ENCODE peak calls at places on chromosome 2, in seven cellular contexts. V, B, H, R, W, X and D are unnamed samples.

GRCh38 chr2:52862801-52863200 is 904.8 kb upstream of the CHAC2 start:
- DNase-seq in H (no peak), V (no peak), X (no peak), R (peak; percentile 87), W (no peak), B (no peak), D (no peak)

GRCh38 chr2:43057742-43058706 is 168.4 kb downstream of the ZFP36L2 start:
- DNase-seq in R (no peak), V (no peak), B (no peak), X (no peak), H (no peak), W (no peak), D (peak; percentile 73)

GRCh38 chr2:215171151-215171550 is 32.7 kb upstream of the ABCA12 start:
- DNase-seq in X (no peak), B (no peak), V (no peak), H (no peak), W (peak; percentile 53), R (peak; percentile 44), D (no peak)

GRCh38 chr2:149342509-149342908 is 12.1 kb downstream of the LYPD6 start:
- DNase-seq in W (no peak), H (no peak), R (no peak), X (no peak), V (no peak), B (no peak), D (no peak)

GRCh38 chr2:232927041-232927792 is 57.2 kb downstream of the SNORC start:
- DNase-seq in B (no peak), X (no peak), V (no peak), W (peak; percentile 57), R (peak; percentile 36), H (peak; percentile 74), D (peak; percentile 95)

GRCh38 chr2:149653831-149654445 is 66.4 kb upstream of the MMADHC start:
- DNase-seq in R (no peak), V (no peak), H (no peak), B (no peak), X (no peak), W (no peak), D (no peak)

GRCh38 chr2:201971516-201972228 is 62.0 kb upstream of the FZD7 start:
- DNase-seq in V (no peak), B (no peak), X (no peak), R (peak; percentile 71), W (no peak), H (no peak), D (no peak)

GRCh38 chr2:106658616-106659015 is 171.5 kb downstream of the CD8B2 start:
- DNase-seq in B (no peak), V (no peak), X (no peak), H (no peak), W (no peak), R (no peak), D (no peak)

GRCh38 chr2:66802877-66803276 is 368.0 kb downstream of the MEIS1 start:
- DNase-seq in H (no peak), V (no peak), X (no peak), R (no peak), W (no peak), B (no peak), D (no peak)

GRCh38 chr2:26653207-26654060 is 12.3 kb upstream of the CIB4 start:
- DNase-seq in H (no peak), V (no peak), B (no peak), W (no peak), X (no peak), R (no peak), D (peak; percentile 60)

GRCh38 chr2:67524236-67524635 is 127.1 kb downstream of the ETAA1 start:
- DNase-seq in V (no peak), X (no peak), H (no peak), R (no peak), B (peak; percentile 89), W (no peak), D (no peak)

GRCh38 chr2:36835125-36835524 is 131.2 kb downstream of the STRN start:
- DNase-seq in X (no peak), R (no peak), B (no peak), V (no peak), W (no peak), H (no peak), D (no peak)

GRCh38 chr2:58974426-58974825 is 733.3 kb upstream of the FANCL start:
- DNase-seq in V (no peak), R (no peak), X (no peak), H (no peak), B (no peak), W (no peak), D (no peak)

GRCh38 chr2:58972737-58973136 is 731.6 kb upstream of the FANCL start:
- DNase-seq in V (no peak), H (no peak), X (no peak), B (no peak), W (no peak), R (no peak), D (no peak)

GRCh38 chr2:58971511-58971910 is 730.4 kb upstream of the FANCL start:
- DNase-seq in X (no peak), B (no peak), W (no peak), H (no peak), V (no peak), R (no peak), D (no peak)

GRCh38 chr2:58974881-58975280 is 733.8 kb upstream of the FANCL start:
- DNase-seq in H (no peak), W (no peak), V (no peak), R (no peak), B (no peak), X (no peak), D (no peak)

GRCh38 chr2:58973831-58974281 is 732.7 kb upstream of the FANCL start:
- DNase-seq in X (no peak), W (no peak), H (no peak), B (no peak), R (peak; percentile 25), V (no peak), D (peak; percentile 34)
- H3K4me1 ChIP-seq in X (no peaks in the 10 kb centered on the region), W (no peaks in the 10 kb centered on the region), H (no peaks in the 10 kb centered on the region), B (peaks cover 1% of the 10 kb centered on the region), R (no peaks in the 10 kb centered on the region), V (no peaks in the 10 kb centered on the region), D (no peaks in the 10 kb centered on the region)

DNA sequence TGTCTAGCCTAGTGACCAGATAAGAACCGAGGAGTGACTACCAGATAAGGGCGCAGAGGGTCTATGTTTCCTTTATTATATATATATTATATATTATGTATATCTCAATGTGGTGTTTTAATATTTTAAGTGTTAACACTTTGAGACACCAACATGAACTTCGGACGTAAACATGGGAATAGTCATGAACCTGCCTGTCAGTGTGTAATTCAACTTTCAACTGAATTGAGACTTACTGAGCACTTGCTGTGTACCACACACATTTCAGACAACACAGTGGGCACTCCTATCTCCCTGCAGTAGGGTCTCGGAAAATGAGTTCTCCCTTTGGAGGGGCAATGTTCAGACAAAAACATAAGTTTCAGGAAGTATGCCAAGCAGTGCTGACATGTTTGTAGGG is 27.5 kb downstream of the TMEM131 start:
- DNase-seq in R (no peak), B (no peak), W (no peak), H (no peak), V (no peak), X (no peak), D (no peak)
- H3K4me1 ChIP-seq in R (peaks cover 2% of the 10 kb centered on the region), B (peaks cover 1% of the 10 kb centered on the region), W (peaks cover 7% of the 10 kb centered on the region), H (peaks cover 18% of the 10 kb centered on the region), V (peaks cover 70% of the 10 kb centered on the region), X (peaks cover 13% of the 10 kb centered on the region), D (peaks cover 13% of the 10 kb centered on the region)

GRCh38 chr2:74512744-74513604 is 1.3 kb upstream of the TLX2 start:
- DNase-seq in H (peak; percentile 73), W (no peak), R (no peak), B (no peak), X (no peak), V (no peak), D (peak; percentile 76)

GRCh38 chr2:74516070-74516633 is 1.9 kb downstream of the TLX2 start:
- DNase-seq in W (no peak), V (no peak), X (no peak), H (peak; percentile 92), R (no peak), B (no peak), D (peak; percentile 96)

GRCh38 chr2:74514368-74515270 is at the start of gene TLX2:
- DNase-seq in H (peak; percentile 86), B (no peak), W (peak; percentile 33), X (no peak), R (no peak), V (no peak), D (peak; percentile 86)

GRCh38 chr2:74515271-74516069 is 1.2 kb downstream of the TLX2 start:
- DNase-seq in V (no peak), X (no peak), R (no peak), H (peak; percentile 89), B (no peak), W (no peak), D (peak; percentile 86)

GRCh38 chr2:74513605-74514367 is 464 bp upstream of the TLX2 start:
- DNase-seq in W (peak; percentile 49), V (no peak), X (no peak), R (no peak), B (peak; percentile 35), H (peak; percentile 72), D (peak; percentile 90)
- H3K4me1 ChIP-seq in W (peaks cover 3% of the 10 kb centered on the region), V (peaks cover 7% of the 10 kb centered on the region), X (peaks cover 8% of the 10 kb centered on the region), R (no peaks in the 10 kb centered on the region), B (peaks cover 18% of the 10 kb centered on the region), H (peaks cover 25% of the 10 kb centered on the region), D (peaks cover 6% of the 10 kb centered on the region)

GRCh38 chr2:213232649-213233437 is 51.4 kb upstream of the SPAG16 start:
- DNase-seq in B (peak; percentile 24), X (no peak), H (no peak), R (peak; percentile 47), W (no peak), V (no peak), D (no peak)
- H3K4me1 ChIP-seq in B (peaks cover 2% of the 10 kb centered on the region), X (peaks cover 10% of the 10 kb centered on the region), H (no peaks in the 10 kb centered on the region), R (peaks cover 2% of the 10 kb centered on the region), W (peaks cover 7% of the 10 kb centered on the region), V (no peaks in the 10 kb centered on the region), D (peaks cover 23% of the 10 kb centered on the region)

GRCh38 chr2:216786676-216787075 is 73.2 kb downstream of the TNP1 start:
- DNase-seq in W (no peak), X (no peak), V (no peak), R (no peak), B (no peak), H (no peak), D (no peak)
- H3K4me1 ChIP-seq in W (no peaks in the 10 kb centered on the region), X (peaks cover 5% of the 10 kb centered on the region), V (peaks cover 2% of the 10 kb centered on the region), R (no peaks in the 10 kb centered on the region), B (peaks cover 6% of the 10 kb centered on the region), H (no peaks in the 10 kb centered on the region), D (no peaks in the 10 kb centered on the region)

GRCh38 chr2:70468898-70469297 is 84.7 kb downstream of the TGFA start:
- DNase-seq in H (no peak), R (no peak), B (no peak), W (no peak), X (no peak), V (no peak), D (no peak)
- H3K4me1 ChIP-seq in H (peaks cover 6% of the 10 kb centered on the region), R (no peaks in the 10 kb centered on the region), B (no peaks in the 10 kb centered on the region), W (peaks cover 9% of the 10 kb centered on the region), X (no peaks in the 10 kb centered on the region), V (no peaks in the 10 kb centered on the region), D (no peaks in the 10 kb centered on the region)

GRCh38 chr2:206670531-206671319 is 28.4 kb downstream of the FAM237A start:
- DNase-seq in H (no peak), V (no peak), B (no peak), R (no peak), X (no peak), W (no peak), D (no peak)
- H3K4me1 ChIP-seq in H (no peaks in the 10 kb centered on the region), V (peaks cover 6% of the 10 kb centered on the region), B (no peaks in the 10 kb centered on the region), R (no peaks in the 10 kb centered on the region), X (no peaks in the 10 kb centered on the region), W (no peaks in the 10 kb centered on the region), D (no peaks in the 10 kb centered on the region)